ENCODE peak calls at places on chromosome 17, in five cellular contexts. One of them, this sample, is unnamed.

GRCh38 chr17:59366040-59366757 is 34.7 kb downstream of the YPEL2 start:
- DNase-seq in H9: peak; percentile 95
- DNase-seq in CD4-positive, alpha-beta T cell: no peak
- DNase-seq in endodermal cell: peak; percentile 97
- DNase-seq in AG10803: no peak
- DNase-seq in this sample: no peak

GRCh38 chr17:69596141-69596540 is 181.6 kb downstream of the MAP2K6 start:
- DNase-seq in H9: no peak
- DNase-seq in CD4-positive, alpha-beta T cell: no peak
- DNase-seq in endodermal cell: no peak
- DNase-seq in AG10803: no peak
- DNase-seq in this sample: no peak

GRCh38 chr17:10197362-10197720 is 1.1 kb downstream of the GAS7 start:
- DNase-seq in H9: no peak
- DNase-seq in CD4-positive, alpha-beta T cell: no peak
- DNase-seq in endodermal cell: peak; percentile 73
- DNase-seq in AG10803: no peak
- DNase-seq in this sample: no peak

GRCh38 chr17:50663812-50664374 is 29.2 kb downstream of the ABCC3 start:
- DNase-seq in H9: no peak
- DNase-seq in CD4-positive, alpha-beta T cell: no peak
- DNase-seq in endodermal cell: no peak
- DNase-seq in AG10803: no peak
- DNase-seq in this sample: no peak

GRCh38 chr17:3260600-3260999 is 37.6 kb downstream of the OR3A1 start:
- DNase-seq in H9: no peak
- DNase-seq in CD4-positive, alpha-beta T cell: no peak
- DNase-seq in endodermal cell: no peak
- DNase-seq in AG10803: no peak
- DNase-seq in this sample: no peak

GRCh38 chr17:44152875-44153274 is 11.1 kb downstream of the HROB start:
- DNase-seq in H9: no peak
- DNase-seq in CD4-positive, alpha-beta T cell: no peak
- DNase-seq in endodermal cell: no peak
- DNase-seq in AG10803: no peak
- DNase-seq in this sample: no peak

GRCh38 chr17:2122641-2123302 is 67.9 kb downstream of the HIC1 start:
- DNase-seq in H9: no peak
- DNase-seq in CD4-positive, alpha-beta T cell: no peak
- DNase-seq in endodermal cell: peak; percentile 71
- DNase-seq in AG10803: peak; percentile 76
- DNase-seq in this sample: peak; percentile 56

GRCh38 chr17:40951011-40951622 is 13.7 kb upstream of the KRT23 start:
- DNase-seq in H9: no peak
- DNase-seq in CD4-positive, alpha-beta T cell: no peak
- DNase-seq in endodermal cell: no peak
- DNase-seq in AG10803: no peak
- DNase-seq in this sample: no peak

GRCh38 chr17:69607162-69607834 is 192.8 kb downstream of the MAP2K6 start:
- DNase-seq in H9: peak; percentile 85
- DNase-seq in CD4-positive, alpha-beta T cell: no peak
- DNase-seq in endodermal cell: peak; percentile 89
- DNase-seq in AG10803: peak; percentile 87
- DNase-seq in this sample: peak; percentile 51

GRCh38 chr17:63240106-63240505 is 206.0 kb downstream of the CYB561 start:
- DNase-seq in H9: no peak
- DNase-seq in CD4-positive, alpha-beta T cell: no peak
- DNase-seq in endodermal cell: no peak
- DNase-seq in AG10803: no peak
- DNase-seq in this sample: no peak
- TF ChIP-seq CTCF in H9: no peak
- TF ChIP-seq CTCF in CD4-positive, alpha-beta T cell: no peak
- TF ChIP-seq CTCF in endodermal cell: no peak
- TF ChIP-seq CTCF in AG10803: no peak
- TF ChIP-seq CTCF in this sample: no peak

DNA sequence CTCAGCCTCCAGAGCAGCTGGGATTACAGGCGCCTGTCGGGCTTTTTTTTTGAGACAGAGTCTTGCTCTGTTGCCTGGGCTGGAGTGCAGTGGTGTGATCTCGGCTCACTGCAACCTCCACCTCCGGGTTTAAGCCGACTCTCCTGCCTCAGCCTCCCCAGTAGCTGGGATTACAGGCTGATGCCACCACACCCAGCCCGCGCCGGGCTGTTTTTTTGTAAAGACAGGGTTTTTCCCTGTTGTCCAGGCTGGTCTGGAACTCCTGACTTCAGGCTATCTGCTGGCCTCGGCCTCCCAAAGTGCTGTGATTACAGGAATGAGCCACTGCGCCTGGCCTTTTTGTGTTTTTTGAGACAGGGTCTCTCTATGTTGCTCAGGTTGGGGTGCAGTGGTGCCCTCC is 27.4 kb upstream of the SPNS3 start:
- DNase-seq in H9: no peak
- DNase-seq in CD4-positive, alpha-beta T cell: no peak
- DNase-seq in endodermal cell: no peak
- DNase-seq in AG10803: no peak
- DNase-seq in this sample: no peak
- TF ChIP-seq CTCF in H9: no peak
- TF ChIP-seq CTCF in CD4-positive, alpha-beta T cell: no peak
- TF ChIP-seq CTCF in endodermal cell: no peak
- TF ChIP-seq CTCF in AG10803: no peak
- TF ChIP-seq CTCF in this sample: no peak

DNA sequence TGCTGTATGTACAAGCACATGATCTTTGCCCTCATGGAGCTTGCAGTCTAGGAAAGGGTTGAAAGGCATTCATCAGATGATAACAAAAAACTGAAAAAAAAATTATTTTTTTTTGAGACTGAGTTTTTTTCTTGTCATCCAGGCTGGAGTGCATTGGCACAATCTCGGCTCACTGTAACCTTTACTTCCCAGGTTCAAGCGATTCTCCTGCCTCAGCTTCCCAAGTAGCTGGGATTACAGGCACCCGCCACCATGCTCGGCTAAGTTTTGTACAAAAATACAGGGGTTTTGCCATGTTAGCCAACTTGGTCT is 38.7 kb upstream of the BCAS3 start:
- DNase-seq in H9: no peak
- DNase-seq in CD4-positive, alpha-beta T cell: no peak
- DNase-seq in endodermal cell: no peak
- DNase-seq in AG10803: no peak
- DNase-seq in this sample: no peak
- TF ChIP-seq CTCF in H9: no peak
- TF ChIP-seq CTCF in CD4-positive, alpha-beta T cell: no peak
- TF ChIP-seq CTCF in endodermal cell: no peak
- TF ChIP-seq CTCF in AG10803: no peak
- TF ChIP-seq CTCF in this sample: no peak

GRCh38 chr17:4509402-4509801 is 10.7 kb downstream of the SPNS2 start:
- DNase-seq in H9: no peak
- DNase-seq in CD4-positive, alpha-beta T cell: no peak
- DNase-seq in endodermal cell: no peak
- DNase-seq in AG10803: no peak
- DNase-seq in this sample: peak; percentile 65

GRCh38 chr17:4510615-4510941 is 11.9 kb downstream of the SPNS2 start:
- DNase-seq in H9: no peak
- DNase-seq in CD4-positive, alpha-beta T cell: no peak
- DNase-seq in endodermal cell: no peak
- DNase-seq in AG10803: no peak
- DNase-seq in this sample: no peak

GRCh38 chr17:4509923-4510614 is 11.4 kb downstream of the SPNS2 start:
- DNase-seq in H9: no peak
- DNase-seq in CD4-positive, alpha-beta T cell: no peak
- DNase-seq in endodermal cell: no peak
- DNase-seq in AG10803: no peak
- DNase-seq in this sample: no peak

GRCh38 chr17:4512156-4513112 is 13.8 kb downstream of the SPNS2 start:
- DNase-seq in H9: no peak
- DNase-seq in CD4-positive, alpha-beta T cell: no peak
- DNase-seq in endodermal cell: no peak
- DNase-seq in AG10803: no peak
- DNase-seq in this sample: no peak

GRCh38 chr17:4511199-4511932 is 12.7 kb downstream of the SPNS2 start:
- DNase-seq in H9: no peak
- DNase-seq in CD4-positive, alpha-beta T cell: no peak
- DNase-seq in endodermal cell: no peak
- DNase-seq in AG10803: no peak
- DNase-seq in this sample: no peak
- TF ChIP-seq CTCF in H9: no peak
- TF ChIP-seq CTCF in CD4-positive, alpha-beta T cell: no peak
- TF ChIP-seq CTCF in endodermal cell: no peak
- TF ChIP-seq CTCF in AG10803: no peak
- TF ChIP-seq CTCF in this sample: no peak

GRCh38 chr17:57954421-57955182 is 610 bp downstream of the CUEDC1 start:
- DNase-seq in H9: peak; percentile 86
- DNase-seq in CD4-positive, alpha-beta T cell: no peak
- DNase-seq in endodermal cell: peak; percentile 92
- DNase-seq in AG10803: peak; percentile 74
- DNase-seq in this sample: no peak

GRCh38 chr17:57953703-57954420 is 1.4 kb downstream of the CUEDC1 start:
- DNase-seq in H9: no peak
- DNase-seq in CD4-positive, alpha-beta T cell: no peak
- DNase-seq in endodermal cell: peak; percentile 75
- DNase-seq in AG10803: no peak
- DNase-seq in this sample: no peak

GRCh38 chr17:57957120-57957850 is 2.1 kb upstream of the CUEDC1 start:
- DNase-seq in H9: peak; percentile 34
- DNase-seq in CD4-positive, alpha-beta T cell: no peak
- DNase-seq in endodermal cell: peak; percentile 71
- DNase-seq in AG10803: no peak
- DNase-seq in this sample: no peak

GRCh38 chr17:57956311-57957119 is 1.3 kb upstream of the CUEDC1 start:
- DNase-seq in H9: peak; percentile 61
- DNase-seq in CD4-positive, alpha-beta T cell: no peak
- DNase-seq in endodermal cell: peak; percentile 74
- DNase-seq in AG10803: no peak
- DNase-seq in this sample: peak; percentile 67

DNA sequence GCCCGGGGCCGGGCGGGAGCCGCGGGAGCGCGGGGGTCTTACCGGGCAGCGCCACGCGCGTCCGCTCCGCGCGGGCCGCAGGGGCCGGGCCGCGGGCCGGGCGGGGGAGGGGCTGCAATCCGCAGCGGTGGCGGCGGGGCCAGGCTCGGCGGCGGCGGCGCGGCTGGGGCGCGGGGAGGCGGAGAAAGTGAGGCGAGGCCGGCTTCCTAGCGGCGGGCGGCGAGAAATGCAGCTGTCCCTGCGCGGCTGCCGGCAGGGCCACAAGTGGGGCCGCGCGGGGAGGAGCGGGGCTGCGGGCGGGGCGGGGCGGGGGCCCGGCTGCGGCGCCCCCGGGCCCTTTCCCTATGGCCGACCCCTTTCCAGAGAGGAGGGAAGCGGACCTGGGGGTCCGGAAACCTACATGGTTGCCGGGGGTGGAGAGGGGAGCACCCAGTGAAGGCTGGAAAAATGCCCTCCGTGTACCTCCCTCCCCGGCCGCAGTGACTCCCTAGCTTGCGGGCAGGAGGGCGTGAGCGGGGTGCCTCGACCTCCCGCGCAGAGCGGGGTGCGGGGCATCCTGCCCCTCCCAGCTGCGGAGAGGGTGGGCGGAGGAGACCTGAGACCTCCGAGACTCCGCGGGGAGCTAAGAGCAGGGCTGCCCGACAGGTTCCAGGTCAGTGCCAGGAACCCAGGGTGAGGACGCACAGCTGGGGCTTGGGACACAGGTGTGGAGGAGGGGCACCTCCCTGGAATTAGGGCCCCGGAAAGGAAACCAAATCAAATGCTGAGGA is at the start of gene CUEDC1:
- DNase-seq in H9: peak; percentile 66
- DNase-seq in CD4-positive, alpha-beta T cell: peak; percentile 39
- DNase-seq in endodermal cell: peak; percentile 93
- DNase-seq in AG10803: peak; percentile 64
- DNase-seq in this sample: peak; percentile 83
- TF ChIP-seq CTCF in H9: peak; percentile 44
- TF ChIP-seq CTCF in CD4-positive, alpha-beta T cell: no peak
- TF ChIP-seq CTCF in endodermal cell: peak; percentile 60
- TF ChIP-seq CTCF in AG10803: peak; percentile 29
- TF ChIP-seq CTCF in this sample: peak; percentile 34

GRCh38 chr17:47675380-47676198 is 18.4 kb upstream of the TBKBP1 start:
- DNase-seq in H9: no peak
- DNase-seq in CD4-positive, alpha-beta T cell: no peak
- DNase-seq in endodermal cell: peak; percentile 40
- DNase-seq in AG10803: no peak
- DNase-seq in this sample: no peak

GRCh38 chr17:47674503-47674902 is 19.5 kb upstream of the TBKBP1 start:
- DNase-seq in H9: no peak
- DNase-seq in CD4-positive, alpha-beta T cell: no peak
- DNase-seq in endodermal cell: no peak
- DNase-seq in AG10803: no peak
- DNase-seq in this sample: no peak

GRCh38 chr17:47676510-47676909 is 17.5 kb upstream of the TBKBP1 start:
- DNase-seq in H9: no peak
- DNase-seq in CD4-positive, alpha-beta T cell: no peak
- DNase-seq in endodermal cell: no peak
- DNase-seq in AG10803: no peak
- DNase-seq in this sample: no peak

GRCh38 chr17:47678196-47678595 is 15.8 kb upstream of the TBKBP1 start:
- DNase-seq in H9: no peak
- DNase-seq in CD4-positive, alpha-beta T cell: no peak
- DNase-seq in endodermal cell: no peak
- DNase-seq in AG10803: no peak
- DNase-seq in this sample: no peak

GRCh38 chr17:47676199-47676472 is 17.8 kb upstream of the TBKBP1 start:
- DNase-seq in H9: no peak
- DNase-seq in CD4-positive, alpha-beta T cell: no peak
- DNase-seq in endodermal cell: no peak
- DNase-seq in AG10803: no peak
- DNase-seq in this sample: no peak
- TF ChIP-seq CTCF in H9: no peak
- TF ChIP-seq CTCF in CD4-positive, alpha-beta T cell: no peak
- TF ChIP-seq CTCF in endodermal cell: no peak
- TF ChIP-seq CTCF in AG10803: no peak
- TF ChIP-seq CTCF in this sample: no peak

GRCh38 chr17:28908640-28909098 is 5.8 kb upstream of the DHRS13 start:
- DNase-seq in H9: no peak
- DNase-seq in CD4-positive, alpha-beta T cell: no peak
- DNase-seq in endodermal cell: no peak
- DNase-seq in AG10803: peak; percentile 68
- DNase-seq in this sample: no peak

GRCh38 chr17:28910534-28910933 is 7.7 kb upstream of the DHRS13 start:
- DNase-seq in H9: no peak
- DNase-seq in CD4-positive, alpha-beta T cell: no peak
- DNase-seq in endodermal cell: no peak
- DNase-seq in AG10803: no peak
- DNase-seq in this sample: no peak

GRCh38 chr17:28912938-28913333 is 10.1 kb upstream of the DHRS13 start:
- DNase-seq in H9: no peak
- DNase-seq in CD4-positive, alpha-beta T cell: no peak
- DNase-seq in endodermal cell: no peak
- DNase-seq in AG10803: no peak
- DNase-seq in this sample: no peak

GRCh38 chr17:28911411-28912045 is 8.6 kb upstream of the DHRS13 start:
- DNase-seq in H9: no peak
- DNase-seq in CD4-positive, alpha-beta T cell: no peak
- DNase-seq in endodermal cell: no peak
- DNase-seq in AG10803: no peak
- DNase-seq in this sample: no peak

GRCh38 chr17:28912281-28912937 is 9.5 kb upstream of the DHRS13 start:
- DNase-seq in H9: no peak
- DNase-seq in CD4-positive, alpha-beta T cell: no peak
- DNase-seq in endodermal cell: peak; percentile 74
- DNase-seq in AG10803: no peak
- DNase-seq in this sample: no peak
- TF ChIP-seq CTCF in H9: peak; percentile 60
- TF ChIP-seq CTCF in CD4-positive, alpha-beta T cell: no peak
- TF ChIP-seq CTCF in endodermal cell: peak; percentile 65
- TF ChIP-seq CTCF in AG10803: peak; percentile 25
- TF ChIP-seq CTCF in this sample: peak; percentile 4

This sample was measured in GM10248.